ENCODE peak calls at places on chromosomes 16 and 17, in four cellular contexts. U is HepG2, Z is GM12878, A is K562. Q is an unnamed sample.

GRCh38 chr16:86661715-86662114 is 83.4 kb downstream of the FOXL1 start:
- DNase-seq in U (no peak), Z (no peak), A (no peak), Q (no peak)

GRCh38 chr16:86676216-86676800 is 98.0 kb downstream of the FOXL1 start:
- DNase-seq in U (no peak), Z (no peak), A (no peak), Q (no peak)

GRCh38 chr17:29591737-29592624 is 951 bp upstream of the ANKRD13B start:
- DNase-seq in U (peak), Z (no peak), A (peak), Q (peak)

GRCh38 chr17:50292465-50292864 is 18.2 kb downstream of the TMEM92 start:
- DNase-seq in U (no peak), Z (no peak), A (no peak), Q (no peak)

GRCh38 chr17:2867441-2868424 is 71.5 kb downstream of the RAP1GAP2 start:
- DNase-seq in U (peak), Z (no peak), A (no peak), Q (no peak)

GRCh38 chr16:85624646-85625045 is 11.5 kb downstream of the GSE1 start:
- DNase-seq in U (no peak), Z (no peak), A (no peak), Q (no peak)

GRCh38 chr17:76268015-76268749 is 3.0 kb downstream of the UBALD2 start:
- DNase-seq in U (no peak), Z (peak), A (peak), Q (no peak)

GRCh38 chr16:87291944-87292343 is 25.2 kb downstream of the C16orf95 start:
- DNase-seq in U (no peak), Z (no peak), A (no peak), Q (no peak)

GRCh38 chr17:42459983-42460300 is 1.3 kb downstream of the ATP6V0A1 start:
- DNase-seq in U (no peak), Z (no peak), A (no peak), Q (peak)

GRCh38 chr17:35432176-35433074 is at the start of gene SLFN12:
- DNase-seq in U (no peak), Z (peak), A (no peak), Q (no peak)

GRCh38 chr17:82124101-82124500 is 26.1 kb upstream of the FASN start:
- DNase-seq in U (no peak), Z (no peak), A (no peak), Q (no peak)

GRCh38 chr17:143785-144281 is 6.5 kb downstream of the SCGB1C2 start:
- DNase-seq in U (peak), Z (no peak), A (peak), Q (peak)

GRCh38 chr16:21275529-21275928 is 2.6 kb downstream of the CRYM start:
- DNase-seq in U (no peak), Z (no peak), A (no peak), Q (no peak)

GRCh38 chr16:21279501-21279900 is 1.4 kb upstream of the CRYM start:
- DNase-seq in U (no peak), Z (no peak), A (no peak), Q (no peak)

GRCh38 chr16:21276090-21276489 is 2.0 kb downstream of the CRYM start:
- DNase-seq in U (no peak), Z (no peak), A (no peak), Q (no peak)

GRCh38 chr16:21277045-21277926 is 804 bp downstream of the CRYM start:
- DNase-seq in U (no peak), Z (no peak), A (no peak), Q (no peak)

DNA sequence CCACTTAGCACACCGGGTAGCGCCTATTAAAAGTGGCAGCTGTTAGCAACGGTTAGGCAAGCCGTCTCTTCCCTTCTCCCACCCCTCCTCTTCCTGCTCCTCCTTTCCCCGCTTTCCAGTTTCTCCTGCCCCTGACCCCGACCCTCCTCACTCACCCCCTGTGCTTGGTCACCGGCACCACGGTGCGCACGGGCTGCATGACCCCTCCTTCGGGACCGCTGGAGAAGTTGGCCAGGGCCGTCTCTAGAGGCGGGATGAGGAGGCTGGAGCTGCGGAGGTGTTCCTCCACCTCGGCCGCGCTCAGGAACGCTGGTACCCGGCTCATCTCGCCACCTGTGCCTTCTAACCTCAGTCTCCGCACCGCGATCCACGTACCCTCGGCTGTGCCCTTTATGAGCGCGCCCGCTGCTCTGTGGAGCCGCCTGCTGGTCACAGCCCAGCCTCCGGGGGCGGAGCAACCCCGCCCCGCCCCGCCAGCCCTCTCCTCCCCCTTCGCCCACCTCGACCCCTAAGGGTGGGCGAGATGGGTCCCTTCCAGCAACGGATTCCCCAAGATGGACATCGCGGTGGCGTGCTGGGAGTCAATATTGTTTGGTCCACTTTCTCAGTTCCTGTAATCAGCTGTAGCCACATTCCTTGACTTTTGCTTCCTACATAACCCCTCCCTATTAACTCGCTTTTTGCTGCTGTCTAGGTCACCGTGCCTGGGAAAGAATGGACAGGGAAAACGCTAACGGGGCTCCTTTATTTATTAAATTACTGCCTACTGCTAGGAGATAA is at the start of gene CRYM:
- DNase-seq in U (peak), Z (no peak), A (peak), Q (peak)
- TF ChIP-seq HDAC2 in U (peak), Z (no peak), A (no peak), Q (no peak)

GRCh38 chr16:68792465-68793324 is 50.6 kb upstream of the TANGO6 start:
- DNase-seq in U (peak), Z (no peak), A (no peak), Q (peak)
- TF ChIP-seq MYC in U (peak), Z (no peak), A (no peak), Q (no peak)

GRCh38 chr16:16996830-16997229 is 473.9 kb downstream of the XYLT1 start:
- DNase-seq in U (no peak), Z (no peak), A (no peak), Q (no peak)

GRCh38 chr16:17001471-17001870 is 469.3 kb downstream of the XYLT1 start:
- DNase-seq in U (no peak), Z (no peak), A (no peak), Q (no peak)

GRCh38 chr16:16997349-16997748 is 473.4 kb downstream of the XYLT1 start:
- DNase-seq in U (no peak), Z (no peak), A (no peak), Q (no peak)

DNA sequence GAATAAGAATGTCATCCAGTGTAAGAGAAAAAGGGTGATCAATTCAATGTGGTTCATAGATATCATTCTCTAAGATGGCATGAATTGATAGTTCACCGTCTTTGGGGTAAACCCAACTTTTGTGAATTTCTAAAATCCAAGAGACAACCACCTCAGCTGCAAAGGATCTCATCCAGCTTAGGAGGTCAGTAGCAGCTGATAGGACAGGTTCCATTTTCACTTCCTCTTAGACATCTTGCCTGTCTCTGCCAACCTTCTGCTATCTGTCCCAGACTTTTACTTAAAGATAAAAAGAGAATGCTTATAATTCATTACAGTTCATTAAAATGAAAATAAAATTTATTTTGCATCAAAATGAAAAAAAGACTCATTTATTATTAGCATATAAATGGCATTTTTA is 468.2 kb downstream of the XYLT1 start:
- DNase-seq in U (no peak), Z (no peak), A (no peak), Q (no peak)
- TF ChIP-seq HDAC2 in U (no peak), Z (no peak), A (no peak), Q (no peak)

GRCh38 chr17:66772148-66772812 is 62.6 kb upstream of the CACNG5 start:
- DNase-seq in U (no peak), Z (no peak), A (no peak), Q (no peak)

GRCh38 chr17:66764559-66764958 is 70.4 kb upstream of the CACNG5 start:
- DNase-seq in U (no peak), Z (no peak), A (no peak), Q (no peak)

GRCh38 chr17:66763056-66763455 is 71.9 kb upstream of the CACNG5 start:
- DNase-seq in U (no peak), Z (no peak), A (no peak), Q (no peak)

GRCh38 chr17:66762276-66762675 is 72.6 kb upstream of the CACNG5 start:
- DNase-seq in U (no peak), Z (no peak), A (no peak), Q (no peak)

DNA sequence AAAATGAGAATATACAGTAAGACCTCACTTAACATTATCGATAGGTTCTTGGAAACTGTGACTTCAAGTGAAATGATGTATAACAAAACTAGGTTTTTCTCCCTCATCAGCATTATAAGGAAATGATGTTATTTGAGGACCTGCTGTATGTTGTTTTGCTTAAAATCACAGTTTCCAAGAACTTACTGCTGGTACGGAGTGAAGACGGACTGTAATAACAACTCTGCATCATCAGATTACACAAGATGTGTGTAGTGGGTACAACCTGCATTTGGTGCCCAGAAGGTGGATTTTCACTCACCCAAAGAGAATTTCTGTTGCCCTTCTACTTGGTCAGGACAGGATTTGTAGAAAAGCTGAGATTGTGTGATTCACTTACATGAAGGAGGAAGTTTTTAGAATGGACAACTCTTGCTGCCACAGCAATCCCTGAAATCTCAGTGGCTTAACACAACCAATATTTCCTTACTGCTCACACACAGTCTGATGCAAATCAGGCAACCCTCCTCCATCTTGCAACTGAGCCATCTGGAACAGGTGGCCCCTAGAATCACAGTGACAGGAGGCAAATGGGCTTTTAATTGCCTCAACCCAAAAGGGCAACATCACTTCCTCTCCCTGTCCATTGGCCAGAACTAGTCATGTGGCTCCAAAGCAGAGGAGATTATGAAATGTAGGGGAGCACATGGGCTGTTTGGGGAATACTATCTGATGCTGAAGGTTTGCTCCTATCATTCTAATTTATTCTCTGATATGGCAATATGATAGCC is 67.6 kb upstream of the CACNG5 start:
- DNase-seq in U (no peak), Z (no peak), A (no peak), Q (no peak)
- TF ChIP-seq MYC in U (no peak), Z (no peak), A (no peak), Q (no peak)

GRCh38 chr16:70475054-70475871 is 20.9 kb downstream of the FCSK start:
- DNase-seq in U (no peak), Z (no peak), A (no peak), Q (no peak)
- TF ChIP-seq HDAC2 in U (no peak), Z (no peak), A (no peak), Q (no peak)